ENCODE peak calls at places on chromosomes 7 and 10, in eight cellular contexts. One of them, this sample, is unnamed.

GRCh38 chr10:129993621-129994020 is 29.5 kb upstream of the EBF3 start:
- DNase-seq in AG08395: peak; percentile 67
- DNase-seq in kidney: no peak
- DNase-seq in activated effector memory CD4-positive, alpha-beta T cell treated with anti-CD3 and anti-CD28 coated beads, Interleukin-2, amount 50 U/mL, for 16 hours: no peak
- DNase-seq in NCI-H1436: no peak
- DNase-seq in NCI-H1417: no peak
- DNase-seq in NCI-H1092 treated with DMSO at 0.1 percent for 48 hours: no peak
- DNase-seq in HuH-7.5: no peak
- DNase-seq in this sample: no peak

GRCh38 chr7:37372750-37373149 is 75.9 kb downstream of the ELMO1 start:
- DNase-seq in AG08395: no peak
- DNase-seq in kidney: no peak
- DNase-seq in activated effector memory CD4-positive, alpha-beta T cell treated with anti-CD3 and anti-CD28 coated beads, Interleukin-2, amount 50 U/mL, for 16 hours: no peak
- DNase-seq in NCI-H1436: no peak
- DNase-seq in NCI-H1417: no peak
- DNase-seq in NCI-H1092 treated with DMSO at 0.1 percent for 48 hours: no peak
- DNase-seq in HuH-7.5: no peak
- DNase-seq in this sample: no peak

GRCh38 chr10:124999433-125000365 is 57.8 kb downstream of the ZRANB1 start:
- DNase-seq in AG08395: peak; percentile 89
- DNase-seq in kidney: peak; percentile 77
- DNase-seq in activated effector memory CD4-positive, alpha-beta T cell treated with anti-CD3 and anti-CD28 coated beads, Interleukin-2, amount 50 U/mL, for 16 hours: peak; percentile 61
- DNase-seq in NCI-H1436: no peak
- DNase-seq in NCI-H1417: no peak
- DNase-seq in NCI-H1092 treated with DMSO at 0.1 percent for 48 hours: no peak
- DNase-seq in HuH-7.5: no peak
- DNase-seq in this sample: peak; percentile 90

GRCh38 chr10:131226831-131227740 is 84.4 kb downstream of the TCERG1L start:
- DNase-seq in AG08395: no peak
- DNase-seq in kidney: peak; percentile 63
- DNase-seq in activated effector memory CD4-positive, alpha-beta T cell treated with anti-CD3 and anti-CD28 coated beads, Interleukin-2, amount 50 U/mL, for 16 hours: no peak
- DNase-seq in NCI-H1436: no peak
- DNase-seq in NCI-H1417: no peak
- DNase-seq in NCI-H1092 treated with DMSO at 0.1 percent for 48 hours: no peak
- DNase-seq in HuH-7.5: no peak
- DNase-seq in this sample: no peak

GRCh38 chr10:129864601-129865126 is 99.4 kb downstream of the EBF3 start:
- DNase-seq in AG08395: peak; percentile 36
- DNase-seq in kidney: no peak
- DNase-seq in activated effector memory CD4-positive, alpha-beta T cell treated with anti-CD3 and anti-CD28 coated beads, Interleukin-2, amount 50 U/mL, for 16 hours: no peak
- DNase-seq in NCI-H1436: no peak
- DNase-seq in NCI-H1417: no peak
- DNase-seq in NCI-H1092 treated with DMSO at 0.1 percent for 48 hours: no peak
- DNase-seq in HuH-7.5: no peak
- DNase-seq in this sample: no peak

GRCh38 chr7:29146082-29146706 is at the start of gene CPVL:
- DNase-seq in AG08395: no peak
- DNase-seq in kidney: peak; percentile 90
- DNase-seq in activated effector memory CD4-positive, alpha-beta T cell treated with anti-CD3 and anti-CD28 coated beads, Interleukin-2, amount 50 U/mL, for 16 hours: no peak
- DNase-seq in NCI-H1436: peak; percentile 61
- DNase-seq in NCI-H1417: no peak
- DNase-seq in NCI-H1092 treated with DMSO at 0.1 percent for 48 hours: peak; percentile 49
- DNase-seq in HuH-7.5: no peak
- DNase-seq in this sample: peak; percentile 89

GRCh38 chr10:23461557-23461956 is 22.7 kb downstream of the OTUD1 start:
- DNase-seq in AG08395: no peak
- DNase-seq in kidney: no peak
- DNase-seq in activated effector memory CD4-positive, alpha-beta T cell treated with anti-CD3 and anti-CD28 coated beads, Interleukin-2, amount 50 U/mL, for 16 hours: no peak
- DNase-seq in NCI-H1436: no peak
- DNase-seq in NCI-H1417: no peak
- DNase-seq in NCI-H1092 treated with DMSO at 0.1 percent for 48 hours: no peak
- DNase-seq in HuH-7.5: no peak
- DNase-seq in this sample: no peak

GRCh38 chr7:154919324-154920222 is 83.4 kb downstream of the PAXIP1 start:
- DNase-seq in AG08395: no peak
- DNase-seq in kidney: no peak
- DNase-seq in activated effector memory CD4-positive, alpha-beta T cell treated with anti-CD3 and anti-CD28 coated beads, Interleukin-2, amount 50 U/mL, for 16 hours: no peak
- DNase-seq in NCI-H1436: no peak
- DNase-seq in NCI-H1417: no peak
- DNase-seq in NCI-H1092 treated with DMSO at 0.1 percent for 48 hours: no peak
- DNase-seq in HuH-7.5: no peak
- DNase-seq in this sample: no peak

GRCh38 chr10:34687434-34688205 is 127.5 kb downstream of the PARD3 start:
- DNase-seq in AG08395: no peak
- DNase-seq in kidney: no peak
- DNase-seq in activated effector memory CD4-positive, alpha-beta T cell treated with anti-CD3 and anti-CD28 coated beads, Interleukin-2, amount 50 U/mL, for 16 hours: no peak
- DNase-seq in NCI-H1436: no peak
- DNase-seq in NCI-H1417: no peak
- DNase-seq in NCI-H1092 treated with DMSO at 0.1 percent for 48 hours: no peak
- DNase-seq in HuH-7.5: no peak
- DNase-seq in this sample: no peak

GRCh38 chr7:158247758-158248487 is 339.7 kb downstream of the PTPRN2 start:
- DNase-seq in AG08395: no peak
- DNase-seq in kidney: no peak
- DNase-seq in activated effector memory CD4-positive, alpha-beta T cell treated with anti-CD3 and anti-CD28 coated beads, Interleukin-2, amount 50 U/mL, for 16 hours: peak; percentile 22
- DNase-seq in NCI-H1436: no peak
- DNase-seq in NCI-H1417: no peak
- DNase-seq in NCI-H1092 treated with DMSO at 0.1 percent for 48 hours: no peak
- DNase-seq in HuH-7.5: no peak
- DNase-seq in this sample: no peak

GRCh38 chr10:102310356-102311024 is 65.2 kb downstream of the GBF1 start:
- DNase-seq in AG08395: peak; percentile 70
- DNase-seq in kidney: no peak
- DNase-seq in activated effector memory CD4-positive, alpha-beta T cell treated with anti-CD3 and anti-CD28 coated beads, Interleukin-2, amount 50 U/mL, for 16 hours: no peak
- DNase-seq in NCI-H1436: no peak
- DNase-seq in NCI-H1417: no peak
- DNase-seq in NCI-H1092 treated with DMSO at 0.1 percent for 48 hours: no peak
- DNase-seq in HuH-7.5: no peak
- DNase-seq in this sample: no peak

GRCh38 chr7:101165958-101166602 is 711 bp upstream of the VGF start:
- DNase-seq in AG08395: no peak
- DNase-seq in kidney: no peak
- DNase-seq in activated effector memory CD4-positive, alpha-beta T cell treated with anti-CD3 and anti-CD28 coated beads, Interleukin-2, amount 50 U/mL, for 16 hours: no peak
- DNase-seq in NCI-H1436: no peak
- DNase-seq in NCI-H1417: no peak
- DNase-seq in NCI-H1092 treated with DMSO at 0.1 percent for 48 hours: no peak
- DNase-seq in HuH-7.5: no peak
- DNase-seq in this sample: no peak

GRCh38 chr10:12707461-12708185 is 293.9 kb downstream of the CCDC3 start:
- DNase-seq in AG08395: peak; percentile 54
- DNase-seq in kidney: no peak
- DNase-seq in activated effector memory CD4-positive, alpha-beta T cell treated with anti-CD3 and anti-CD28 coated beads, Interleukin-2, amount 50 U/mL, for 16 hours: no peak
- DNase-seq in NCI-H1436: peak; percentile 15
- DNase-seq in NCI-H1417: no peak
- DNase-seq in NCI-H1092 treated with DMSO at 0.1 percent for 48 hours: peak; percentile 65
- DNase-seq in HuH-7.5: no peak
- DNase-seq in this sample: no peak

GRCh38 chr7:124113040-124113439 is 80.2 kb upstream of the TMEM229A start:
- DNase-seq in AG08395: no peak
- DNase-seq in kidney: no peak
- DNase-seq in activated effector memory CD4-positive, alpha-beta T cell treated with anti-CD3 and anti-CD28 coated beads, Interleukin-2, amount 50 U/mL, for 16 hours: no peak
- DNase-seq in NCI-H1436: no peak
- DNase-seq in NCI-H1417: no peak
- DNase-seq in NCI-H1092 treated with DMSO at 0.1 percent for 48 hours: no peak
- DNase-seq in HuH-7.5: no peak
- DNase-seq in this sample: no peak

GRCh38 chr7:111495173-111495572 is 67.1 kb downstream of the IMMP2L start:
- DNase-seq in AG08395: no peak
- DNase-seq in kidney: no peak
- DNase-seq in activated effector memory CD4-positive, alpha-beta T cell treated with anti-CD3 and anti-CD28 coated beads, Interleukin-2, amount 50 U/mL, for 16 hours: no peak
- DNase-seq in NCI-H1436: no peak
- DNase-seq in NCI-H1417: no peak
- DNase-seq in NCI-H1092 treated with DMSO at 0.1 percent for 48 hours: no peak
- DNase-seq in HuH-7.5: no peak
- DNase-seq in this sample: no peak

GRCh38 chr10:132469197-132469942 is 68.2 kb upstream of the INPP5A start:
- DNase-seq in AG08395: no peak
- DNase-seq in kidney: peak; percentile 82
- DNase-seq in activated effector memory CD4-positive, alpha-beta T cell treated with anti-CD3 and anti-CD28 coated beads, Interleukin-2, amount 50 U/mL, for 16 hours: no peak
- DNase-seq in NCI-H1436: peak; percentile 90
- DNase-seq in NCI-H1417: no peak
- DNase-seq in NCI-H1092 treated with DMSO at 0.1 percent for 48 hours: peak; percentile 45
- DNase-seq in HuH-7.5: no peak
- DNase-seq in this sample: no peak

GRCh38 chr10:119620241-119620753 is 23.5 kb upstream of the TIAL1 start:
- DNase-seq in AG08395: peak; percentile 39
- DNase-seq in kidney: no peak
- DNase-seq in activated effector memory CD4-positive, alpha-beta T cell treated with anti-CD3 and anti-CD28 coated beads, Interleukin-2, amount 50 U/mL, for 16 hours: no peak
- DNase-seq in NCI-H1436: no peak
- DNase-seq in NCI-H1417: no peak
- DNase-seq in NCI-H1092 treated with DMSO at 0.1 percent for 48 hours: no peak
- DNase-seq in HuH-7.5: no peak
- DNase-seq in this sample: no peak

GRCh38 chr10:107098326-107098725 is 66.2 kb downstream of the SORCS1 start:
- DNase-seq in AG08395: no peak
- DNase-seq in kidney: no peak
- DNase-seq in activated effector memory CD4-positive, alpha-beta T cell treated with anti-CD3 and anti-CD28 coated beads, Interleukin-2, amount 50 U/mL, for 16 hours: no peak
- DNase-seq in NCI-H1436: no peak
- DNase-seq in NCI-H1417: no peak
- DNase-seq in NCI-H1092 treated with DMSO at 0.1 percent for 48 hours: no peak
- DNase-seq in HuH-7.5: no peak
- DNase-seq in this sample: no peak

GRCh38 chr7:80646088-80646961 is 7.9 kb downstream of the CD36 start:
- DNase-seq in AG08395: no peak
- DNase-seq in kidney: no peak
- DNase-seq in activated effector memory CD4-positive, alpha-beta T cell treated with anti-CD3 and anti-CD28 coated beads, Interleukin-2, amount 50 U/mL, for 16 hours: no peak
- DNase-seq in NCI-H1436: no peak
- DNase-seq in NCI-H1417: no peak
- DNase-seq in NCI-H1092 treated with DMSO at 0.1 percent for 48 hours: no peak
- DNase-seq in HuH-7.5: no peak
- DNase-seq in this sample: no peak

GRCh38 chr7:34342403-34342802 is 315.6 kb upstream of the NPSR1 start:
- DNase-seq in AG08395: no peak
- DNase-seq in kidney: no peak
- DNase-seq in activated effector memory CD4-positive, alpha-beta T cell treated with anti-CD3 and anti-CD28 coated beads, Interleukin-2, amount 50 U/mL, for 16 hours: no peak
- DNase-seq in NCI-H1436: no peak
- DNase-seq in NCI-H1417: no peak
- DNase-seq in NCI-H1092 treated with DMSO at 0.1 percent for 48 hours: no peak
- DNase-seq in HuH-7.5: no peak
- DNase-seq in this sample: no peak

GRCh38 chr7:35605760-35606159 is 89.2 kb downstream of the HERPUD2 start:
- DNase-seq in AG08395: peak; percentile 63
- DNase-seq in kidney: no peak
- DNase-seq in activated effector memory CD4-positive, alpha-beta T cell treated with anti-CD3 and anti-CD28 coated beads, Interleukin-2, amount 50 U/mL, for 16 hours: no peak
- DNase-seq in NCI-H1436: no peak
- DNase-seq in NCI-H1417: no peak
- DNase-seq in NCI-H1092 treated with DMSO at 0.1 percent for 48 hours: no peak
- DNase-seq in HuH-7.5: no peak
- DNase-seq in this sample: no peak

GRCh38 chr10:16509996-16510395 is 11.7 kb downstream of the C1QL3 start:
- DNase-seq in AG08395: peak; percentile 57
- DNase-seq in kidney: no peak
- DNase-seq in activated effector memory CD4-positive, alpha-beta T cell treated with anti-CD3 and anti-CD28 coated beads, Interleukin-2, amount 50 U/mL, for 16 hours: no peak
- DNase-seq in NCI-H1436: no peak
- DNase-seq in NCI-H1417: no peak
- DNase-seq in NCI-H1092 treated with DMSO at 0.1 percent for 48 hours: no peak
- DNase-seq in HuH-7.5: no peak
- DNase-seq in this sample: no peak

GRCh38 chr10:100469756-100470155 is 6.9 kb downstream of the WNT8B start:
- DNase-seq in AG08395: no peak
- DNase-seq in kidney: no peak
- DNase-seq in activated effector memory CD4-positive, alpha-beta T cell treated with anti-CD3 and anti-CD28 coated beads, Interleukin-2, amount 50 U/mL, for 16 hours: no peak
- DNase-seq in NCI-H1436: no peak
- DNase-seq in NCI-H1417: no peak
- DNase-seq in NCI-H1092 treated with DMSO at 0.1 percent for 48 hours: no peak
- DNase-seq in HuH-7.5: no peak
- DNase-seq in this sample: no peak

GRCh38 chr7:124429923-124430322 is 335.7 kb downstream of the GPR37 start:
- DNase-seq in AG08395: no peak
- DNase-seq in kidney: no peak
- DNase-seq in activated effector memory CD4-positive, alpha-beta T cell treated with anti-CD3 and anti-CD28 coated beads, Interleukin-2, amount 50 U/mL, for 16 hours: no peak
- DNase-seq in NCI-H1436: no peak
- DNase-seq in NCI-H1417: no peak
- DNase-seq in NCI-H1092 treated with DMSO at 0.1 percent for 48 hours: no peak
- DNase-seq in HuH-7.5: no peak
- DNase-seq in this sample: no peak

GRCh38 chr7:82507365-82507975 is 63.9 kb upstream of the CACNA2D1 start:
- DNase-seq in AG08395: no peak
- DNase-seq in kidney: no peak
- DNase-seq in activated effector memory CD4-positive, alpha-beta T cell treated with anti-CD3 and anti-CD28 coated beads, Interleukin-2, amount 50 U/mL, for 16 hours: no peak
- DNase-seq in NCI-H1436: peak; percentile 78
- DNase-seq in NCI-H1417: peak; percentile 43
- DNase-seq in NCI-H1092 treated with DMSO at 0.1 percent for 48 hours: no peak
- DNase-seq in HuH-7.5: no peak
- DNase-seq in this sample: no peak

GRCh38 chr10:76080406-76080805 is 649.0 kb downstream of the LRMDA start:
- DNase-seq in AG08395: peak; percentile 32
- DNase-seq in kidney: no peak
- DNase-seq in activated effector memory CD4-positive, alpha-beta T cell treated with anti-CD3 and anti-CD28 coated beads, Interleukin-2, amount 50 U/mL, for 16 hours: no peak
- DNase-seq in NCI-H1436: no peak
- DNase-seq in NCI-H1417: no peak
- DNase-seq in NCI-H1092 treated with DMSO at 0.1 percent for 48 hours: no peak
- DNase-seq in HuH-7.5: no peak
- DNase-seq in this sample: no peak

GRCh38 chr7:142413280-142414000 is 155.6 kb upstream of the PRSS58 start:
- DNase-seq in AG08395: no peak
- DNase-seq in kidney: no peak
- DNase-seq in activated effector memory CD4-positive, alpha-beta T cell treated with anti-CD3 and anti-CD28 coated beads, Interleukin-2, amount 50 U/mL, for 16 hours: no peak
- DNase-seq in NCI-H1436: no peak
- DNase-seq in NCI-H1417: no peak
- DNase-seq in NCI-H1092 treated with DMSO at 0.1 percent for 48 hours: no peak
- DNase-seq in HuH-7.5: no peak
- DNase-seq in this sample: no peak

GRCh38 chr7:141737118-141737835 is 881 bp upstream of the SSBP1 start:
- DNase-seq in AG08395: no peak
- DNase-seq in kidney: no peak
- DNase-seq in activated effector memory CD4-positive, alpha-beta T cell treated with anti-CD3 and anti-CD28 coated beads, Interleukin-2, amount 50 U/mL, for 16 hours: no peak
- DNase-seq in NCI-H1436: peak; percentile 10
- DNase-seq in NCI-H1417: no peak
- DNase-seq in NCI-H1092 treated with DMSO at 0.1 percent for 48 hours: peak; percentile 41
- DNase-seq in HuH-7.5: peak; percentile 12
- DNase-seq in this sample: no peak

GRCh38 chr10:44292390-44293002 is 92.4 kb downstream of the CXCL12 start:
- DNase-seq in AG08395: no peak
- DNase-seq in kidney: no peak
- DNase-seq in activated effector memory CD4-positive, alpha-beta T cell treated with anti-CD3 and anti-CD28 coated beads, Interleukin-2, amount 50 U/mL, for 16 hours: no peak
- DNase-seq in NCI-H1436: no peak
- DNase-seq in NCI-H1417: no peak
- DNase-seq in NCI-H1092 treated with DMSO at 0.1 percent for 48 hours: no peak
- DNase-seq in HuH-7.5: no peak
- DNase-seq in this sample: no peak

GRCh38 chr7:117132385-117133120 is 179.3 kb downstream of the ST7 start:
- DNase-seq in AG08395: peak; percentile 82
- DNase-seq in kidney: no peak
- DNase-seq in activated effector memory CD4-positive, alpha-beta T cell treated with anti-CD3 and anti-CD28 coated beads, Interleukin-2, amount 50 U/mL, for 16 hours: no peak
- DNase-seq in NCI-H1436: no peak
- DNase-seq in NCI-H1417: no peak
- DNase-seq in NCI-H1092 treated with DMSO at 0.1 percent for 48 hours: no peak
- DNase-seq in HuH-7.5: no peak
- DNase-seq in this sample: no peak

GRCh38 chr7:141920281-141920680 is 4.1 kb downstream of the OR9A4 start:
- DNase-seq in AG08395: no peak
- DNase-seq in kidney: no peak
- DNase-seq in activated effector memory CD4-positive, alpha-beta T cell treated with anti-CD3 and anti-CD28 coated beads, Interleukin-2, amount 50 U/mL, for 16 hours: no peak
- DNase-seq in NCI-H1436: no peak
- DNase-seq in NCI-H1417: no peak
- DNase-seq in NCI-H1092 treated with DMSO at 0.1 percent for 48 hours: no peak
- DNase-seq in HuH-7.5: no peak
- DNase-seq in this sample: no peak

GRCh38 chr7:127588019-127588696 is at the start of gene ARF5:
- DNase-seq in AG08395: peak; percentile 96
- DNase-seq in kidney: peak; percentile 96
- DNase-seq in activated effector memory CD4-positive, alpha-beta T cell treated with anti-CD3 and anti-CD28 coated beads, Interleukin-2, amount 50 U/mL, for 16 hours: peak; percentile 96
- DNase-seq in NCI-H1436: peak; percentile 75
- DNase-seq in NCI-H1417: peak; percentile 90
- DNase-seq in NCI-H1092 treated with DMSO at 0.1 percent for 48 hours: peak; percentile 89
- DNase-seq in HuH-7.5: peak; percentile 88
- DNase-seq in this sample: peak; percentile 96

GRCh38 chr10:50480054-50481007 is 143.4 kb downstream of the SGMS1 start:
- DNase-seq in AG08395: no peak
- DNase-seq in kidney: no peak
- DNase-seq in activated effector memory CD4-positive, alpha-beta T cell treated with anti-CD3 and anti-CD28 coated beads, Interleukin-2, amount 50 U/mL, for 16 hours: no peak
- DNase-seq in NCI-H1436: no peak
- DNase-seq in NCI-H1417: no peak
- DNase-seq in NCI-H1092 treated with DMSO at 0.1 percent for 48 hours: no peak
- DNase-seq in HuH-7.5: no peak
- DNase-seq in this sample: no peak

GRCh38 chr10:27771231-27771630 is 25.6 kb upstream of the MKX start:
- DNase-seq in AG08395: no peak
- DNase-seq in kidney: no peak
- DNase-seq in activated effector memory CD4-positive, alpha-beta T cell treated with anti-CD3 and anti-CD28 coated beads, Interleukin-2, amount 50 U/mL, for 16 hours: no peak
- DNase-seq in NCI-H1436: no peak
- DNase-seq in NCI-H1417: no peak
- DNase-seq in NCI-H1092 treated with DMSO at 0.1 percent for 48 hours: no peak
- DNase-seq in HuH-7.5: no peak
- DNase-seq in this sample: no peak